ENCODE peak calls at places on chromosomes 5 and 9, in five cellular contexts. A, S, W, R and C are unnamed samples.
A peak's percentile ranks its signal among the peaks of the same experiment; 100 is the strongest.

GRCh38 chr9:111178361-111179043 is 140.2 kb upstream of the LPAR1 start:
- DNase-seq in A (no peak), R (peak; percentile 94), S (peak; percentile 19), W (peak; percentile 81), C (no peak)

GRCh38 chr9:135085830-135086546 is 1.5 kb upstream of the OLFM1 start:
- DNase-seq in R (peak; percentile 11), W (peak; percentile 86), A (peak; percentile 67), S (peak; percentile 72), C (peak; percentile 71)

GRCh38 chr9:126148523-126148870 is 178.1 kb upstream of the MVB12B start:
- DNase-seq in A (no peak), S (no peak), W (no peak), R (no peak), C (no peak)

GRCh38 chr5:143011621-143012020 is 241.4 kb downstream of the ARHGAP26 start:
- DNase-seq in S (no peak), W (peak; percentile 56), A (no peak), R (peak; percentile 97), C (no peak)

GRCh38 chr9:132192728-132193127 is 30.9 kb downstream of the NTNG2 start:
- DNase-seq in R (no peak), S (peak; percentile 47), W (no peak), A (no peak), C (no peak)

GRCh38 chr9:95297316-95297715 is 20.2 kb downstream of the FANCC start:
- DNase-seq in A (no peak), W (no peak), S (no peak), R (no peak), C (no peak)

GRCh38 chr9:136844766-136845464 is 2.6 kb downstream of the AJM1 start:
- DNase-seq in A (no peak), S (no peak), R (no peak), W (no peak), C (no peak)

GRCh38 chr9:18480649-18481048 is 6.7 kb downstream of the ADAMTSL1 start:
- DNase-seq in S (no peak), W (peak; percentile 83), R (peak; percentile 94), A (no peak), C (peak; percentile 86)

GRCh38 chr9:28735943-28736342 is 1162.7 kb upstream of the C9orf72 start:
- DNase-seq in A (no peak), W (no peak), S (no peak), R (no peak), C (no peak)

GRCh38 chr9:38160613-38161215 is 91.7 kb upstream of the SHB start:
- DNase-seq in W (peak; percentile 72), R (no peak), S (peak; percentile 49), A (peak; percentile 37), C (peak; percentile 53)

GRCh38 chr9:126750941-126751725 is 53.7 kb upstream of the ZBTB43 start:
- DNase-seq in A (no peak), S (no peak), R (no peak), W (no peak), C (no peak)

GRCh38 chr9:109253637-109254284 is 67.1 kb downstream of the EPB41L4B start:
- DNase-seq in S (no peak), W (peak; percentile 85), A (peak; percentile 78), R (peak; percentile 88), C (peak; percentile 93)

GRCh38 chr5:81650992-81651391 is 99.9 kb downstream of the SSBP2 start:
- DNase-seq in A (no peak), S (peak; percentile 17), R (no peak), W (no peak), C (no peak)

DNA sequence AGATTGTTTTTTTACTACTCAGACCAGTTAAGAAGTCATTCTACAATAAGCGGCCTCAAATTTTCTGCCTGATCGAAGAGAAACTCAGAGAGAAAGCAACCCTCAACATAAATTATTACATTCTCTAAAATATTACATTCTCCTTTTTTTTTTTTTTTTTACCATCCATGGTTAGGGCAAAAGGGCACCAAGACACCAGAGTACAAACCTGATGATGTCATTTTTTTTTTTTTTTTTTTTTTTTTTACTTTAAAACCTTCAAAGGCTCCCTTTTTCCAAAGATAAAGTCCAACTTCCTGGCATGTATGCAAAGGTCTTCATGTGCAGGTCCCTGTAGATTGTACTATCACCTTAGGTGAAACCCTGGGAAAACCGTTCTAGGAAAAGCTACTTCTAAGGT is 104.4 kb downstream of the SSBP2 start:
- DNase-seq in A (no peak), W (no peak), R (no peak), S (no peak), C (no peak)
- H3K79me2 ChIP-seq in A (no peaks in the 10 kb centered on the region), W (peaks cover 6% of the 10 kb centered on the region), R (no peaks in the 10 kb centered on the region), S (no peaks in the 10 kb centered on the region), C (no peaks in the 10 kb centered on the region)

GRCh38 chr5:72307968-72308852 is 11.8 kb downstream of the MRPS27 start:
- DNase-seq in R (peak; percentile 96), A (peak; percentile 97), W (peak; percentile 100), S (peak; percentile 99), C (peak; percentile 95)
- H3K79me2 ChIP-seq in R (peaks cover 47% of the 10 kb centered on the region), A (peaks cover 46% of the 10 kb centered on the region), W (peaks cover 47% of the 10 kb centered on the region), S (peaks cover 35% of the 10 kb centered on the region), C (peaks cover 50% of the 10 kb centered on the region)

DNA sequence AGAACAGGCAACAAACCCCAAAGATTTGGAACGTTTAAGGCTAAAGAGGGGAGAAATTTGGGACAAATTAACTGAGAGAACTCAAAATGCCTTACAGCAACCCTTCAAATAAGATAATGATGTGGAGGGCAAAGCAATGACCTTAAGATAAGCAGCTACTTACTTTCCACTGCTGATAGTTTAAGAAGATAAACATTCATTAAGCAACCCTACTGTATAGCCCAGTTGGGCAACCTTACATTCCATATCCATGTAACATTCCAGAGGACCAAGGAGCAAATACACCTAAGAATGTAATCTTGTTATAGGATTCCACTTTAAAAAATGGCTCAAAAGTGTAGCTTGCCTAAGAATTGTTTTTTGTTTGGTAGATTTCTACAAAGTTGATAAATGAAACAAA is 14.8 kb downstream of the ETF1 start:
- DNase-seq in S (no peak), A (no peak), W (peak; percentile 34), R (no peak), C (no peak)
- H3K79me2 ChIP-seq in S (peaks cover 95% of the 10 kb centered on the region), A (peaks cover 95% of the 10 kb centered on the region), W (peaks cover 100% of the 10 kb centered on the region), R (peaks cover 99% of the 10 kb centered on the region), C (peaks cover 90% of the 10 kb centered on the region)

GRCh38 chr9:99666571-99666970 is 155.1 kb upstream of the NR4A3 start:
- DNase-seq in R (no peak), A (no peak), W (no peak), S (no peak), C (no peak)
- H3K79me2 ChIP-seq in R (no peaks in the 10 kb centered on the region), A (no peaks in the 10 kb centered on the region), W (no peaks in the 10 kb centered on the region), S (no peaks in the 10 kb centered on the region), C (no peaks in the 10 kb centered on the region)

GRCh38 chr5:159332800-159333563 is 2.7 kb upstream of the IL12B start:
- DNase-seq in W (no peak), S (no peak), A (no peak), R (no peak), C (no peak)

GRCh38 chr5:159337291-159337974 is 7.1 kb upstream of the IL12B start:
- DNase-seq in S (no peak), R (peak; percentile 89), W (peak; percentile 84), A (peak; percentile 51), C (peak; percentile 67)

GRCh38 chr5:159338143-159338542 is 7.9 kb upstream of the IL12B start:
- DNase-seq in S (no peak), W (no peak), A (no peak), R (no peak), C (no peak)

GRCh38 chr5:159339451-159339850 is 9.2 kb upstream of the IL12B start:
- DNase-seq in R (no peak), A (no peak), W (no peak), S (no peak), C (peak; percentile 43)

DNA sequence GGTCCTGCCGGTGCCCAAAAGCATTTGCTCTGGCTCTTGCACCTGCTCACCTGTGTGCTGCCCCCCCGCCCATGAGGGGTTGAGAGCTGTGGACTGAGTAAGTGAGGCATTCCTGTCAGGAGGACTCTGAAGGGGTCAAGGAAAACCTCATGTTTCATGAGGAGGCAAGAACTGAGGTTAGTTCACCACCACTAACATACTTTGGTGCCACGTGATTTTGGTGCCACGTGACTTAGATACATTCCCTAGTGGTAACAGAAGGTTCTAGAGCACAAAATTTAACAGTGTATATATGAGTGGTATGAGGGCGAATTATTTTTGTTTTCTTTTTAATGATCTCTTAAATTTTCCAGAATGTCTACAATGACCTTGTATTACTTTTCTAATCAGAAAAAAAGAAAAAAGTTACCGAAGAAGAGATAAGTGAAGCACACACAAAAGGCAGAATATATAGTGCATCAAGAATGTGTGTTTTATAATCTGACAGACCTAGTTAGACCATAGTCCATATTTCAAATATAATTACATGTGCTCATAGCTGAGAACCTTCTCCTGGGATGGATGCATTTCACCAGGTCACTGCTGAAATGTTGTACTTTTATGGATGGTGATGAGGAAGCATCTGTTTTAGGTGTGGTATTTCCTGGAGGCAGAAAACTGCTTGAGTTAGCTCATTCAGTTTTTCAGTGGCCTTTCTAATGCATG is 6.5 kb upstream of the IL12B start:
- DNase-seq in W (no peak), A (no peak), S (no peak), R (no peak), C (no peak)
- H3K79me2 ChIP-seq in W (no peaks in the 10 kb centered on the region), A (no peaks in the 10 kb centered on the region), S (no peaks in the 10 kb centered on the region), R (no peaks in the 10 kb centered on the region), C (no peaks in the 10 kb centered on the region)